ENCODE peak calls at places on chromosomes 4 and X, in four cellular contexts. D, V, K and Z are unnamed samples.

GRCh38 chr4:59180161-59180560 is 2020.0 kb upstream of the ADGRL3 start:
- DNase-seq in K (no peak), D (no peak), V (no peak), Z (no peak)

GRCh38 chr4:153497988-153498967 is 32.1 kb downstream of the TMEM131L start:
- DNase-seq in D (no peak), K (peak), V (no peak), Z (peak)

GRCh38 chr4:10619220-10619619 is 65.3 kb downstream of the CLNK start:
- DNase-seq in D (peak), K (peak), V (peak), Z (peak)

GRCh38 chr4:911221-911751 is 20.8 kb downstream of the GAK start:
- DNase-seq in D (no peak), V (no peak), K (no peak), Z (no peak)

GRCh38 chrX:132694331-132694823 is 205.5 kb upstream of the MBNL3 start:
- DNase-seq in V (no peak), K (no peak), D (no peak), Z (no peak)

GRCh38 chrX:43278440-43278839 is 377.7 kb upstream of the MAOA start:
- DNase-seq in D (no peak), K (no peak), V (no peak), Z (no peak)

GRCh38 chrX:151871244-151871643 is 41.4 kb upstream of the MAGEA4 start:
- DNase-seq in V (no peak), K (peak), D (peak), Z (peak)

GRCh38 chr4:104941661-104942062 is 205.0 kb upstream of the TET2 start:
- DNase-seq in K (no peak), D (no peak), V (no peak), Z (no peak)

GRCh38 chr4:2800691-2801596 is 8.1 kb downstream of the SH3BP2 start:
- DNase-seq in K (peak), V (peak), D (no peak), Z (peak)

GRCh38 chr4:91116861-91117260 is 989.7 kb downstream of the CCSER1 start:
- DNase-seq in K (peak), D (peak), V (no peak), Z (no peak)
- TF ChIP-seq CTCF in K (peak), D (peak), V (no peak), Z (no peak)

GRCh38 chrX:106903856-106904528 is 851 bp upstream of the RIPPLY1 start:
- DNase-seq in V (peak), K (no peak), D (no peak), Z (no peak)

GRCh38 chrX:106905064-106905708 is 2.0 kb upstream of the RIPPLY1 start:
- DNase-seq in D (no peak), K (no peak), V (no peak), Z (no peak)

GRCh38 chrX:106901781-106902219 is 1.3 kb downstream of the RIPPLY1 start:
- DNase-seq in V (no peak), D (no peak), K (no peak), Z (no peak)

GRCh38 chrX:106902684-106903083 is 457 bp downstream of the RIPPLY1 start:
- DNase-seq in V (no peak), D (no peak), K (no peak), Z (no peak)

DNA sequence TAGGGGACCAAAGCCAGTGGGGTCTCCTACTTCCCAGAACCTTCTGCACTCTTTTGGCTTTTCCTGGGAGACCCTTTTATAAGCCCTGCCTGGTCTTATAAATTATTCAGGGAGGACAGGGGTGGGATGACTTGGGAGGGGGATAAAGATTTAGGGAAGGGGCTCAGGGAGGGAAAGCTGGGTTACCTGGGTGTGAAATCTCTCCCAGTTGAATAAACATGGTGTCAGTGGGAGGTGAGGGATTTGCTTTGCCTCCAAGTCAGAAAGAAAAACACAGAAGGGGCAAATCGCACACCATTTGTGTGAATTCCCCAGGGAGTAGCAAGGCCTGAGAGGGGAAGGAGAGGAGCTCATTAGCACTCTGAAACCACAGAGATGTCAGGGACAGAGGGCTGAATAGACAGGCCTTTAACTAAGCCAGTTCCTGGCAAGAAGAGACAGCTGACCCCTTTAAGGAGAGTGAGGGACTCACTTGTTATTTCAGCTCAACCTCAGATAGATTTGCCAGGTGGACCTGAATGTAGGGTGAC is at the start of gene RIPPLY1:
- DNase-seq in D (no peak), V (no peak), K (no peak), Z (no peak)
- H3K4me3 ChIP-seq in D (no peak), V (no peak), K (no peak), Z (no peak)

GRCh38 chr4:18691431-18692200 is 670.1 kb upstream of the LCORL start:
- DNase-seq in V (no peak), K (peak), D (no peak), Z (no peak)
- TF ChIP-seq CTCF in V (no peak), K (peak), D (no peak), Z (no peak)

GRCh38 chrX:64205735-64206491 is 405 bp upstream of the AMER1 start:
- DNase-seq in V (peak), D (peak), K (peak), Z (peak)
- H3K4me3 ChIP-seq in V (peak), D (peak), K (peak), Z (peak)

GRCh38 chr4:60463846-60464502 is 736.2 kb upstream of the ADGRL3 start:
- DNase-seq in D (no peak), K (peak), V (no peak), Z (peak)
- TF ChIP-seq CTCF in D (peak), K (peak), V (peak), Z (peak)

GRCh38 chr4:183987529-183987946 is 82.4 kb downstream of the STOX2 start:
- DNase-seq in D (peak), V (peak), K (peak), Z (peak)

GRCh38 chr4:183984561-183984960 is 79.5 kb downstream of the STOX2 start:
- DNase-seq in K (no peak), D (no peak), V (no peak), Z (no peak)

GRCh38 chr4:183988874-183989273 is 83.8 kb downstream of the STOX2 start:
- DNase-seq in V (no peak), D (no peak), K (no peak), Z (no peak)

GRCh38 chr4:183987987-183988392 is 82.9 kb downstream of the STOX2 start:
- DNase-seq in V (peak), D (peak), K (peak), Z (peak)

DNA sequence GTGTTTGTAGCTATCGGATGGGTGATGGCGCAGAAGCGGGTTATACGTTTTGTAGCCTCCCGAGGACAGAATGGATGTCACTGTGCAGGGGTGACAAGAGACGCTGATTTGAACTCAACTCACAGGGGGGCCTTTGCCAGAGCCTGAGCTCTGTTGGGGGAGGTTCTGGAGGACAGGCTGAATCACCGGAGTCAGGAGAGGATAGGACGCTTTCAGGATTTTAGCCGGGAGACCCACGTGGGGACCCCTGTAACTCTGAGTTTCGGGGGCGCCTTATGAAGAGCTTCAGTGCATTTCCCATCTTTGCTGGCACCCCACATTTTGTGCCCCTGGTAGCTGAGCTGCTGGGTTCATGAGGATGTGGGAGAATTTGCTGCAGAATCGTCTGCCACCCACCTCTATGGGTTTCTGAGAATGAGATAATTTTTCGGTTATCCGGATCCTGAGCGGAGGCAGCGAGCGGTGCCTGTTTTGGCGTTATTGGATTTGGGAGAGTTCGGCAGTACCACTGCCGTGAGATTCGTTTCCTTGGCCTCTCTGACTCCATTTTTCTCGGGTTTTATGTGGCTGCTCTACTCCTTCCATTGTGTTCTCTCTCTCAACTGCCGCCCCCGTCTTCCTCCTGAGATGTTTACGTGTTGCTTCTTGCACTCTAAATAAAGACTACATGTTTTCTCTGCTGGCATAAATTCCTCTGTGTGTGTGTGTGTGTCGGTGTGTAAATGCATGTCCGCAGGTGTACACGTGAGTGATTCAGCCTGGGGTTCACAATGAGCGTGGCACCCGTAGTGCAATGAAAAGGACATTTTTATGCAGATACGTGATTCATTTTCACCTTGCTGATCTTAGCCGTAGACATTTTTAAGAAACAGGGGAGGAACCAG is 81.8 kb downstream of the STOX2 start:
- DNase-seq in V (no peak), K (no peak), D (no peak), Z (no peak)
- H3K4me3 ChIP-seq in V (no peak), K (peak), D (peak), Z (peak)